ENCODE peak calls at places on chromosomes 7 and 10, in eight cellular contexts. One of them, this sample, is unnamed.

GRCh38 chr10:83541096-83541495 is 598.2 kb upstream of the GHITM start:
- DNase-seq in NCI-H1694 treated with DMSO at 0.1 percent for 48 hours: no peak
- DNase-seq in glutamatergic neuron: no peak
- DNase-seq in lower leg skin: no peak
- DNase-seq in CD4-positive, alpha-beta memory T cell: no peak
- DNase-seq in Right ventricle myocardium superior: no peak
- DNase-seq in CD14-positive monocyte: no peak
- DNase-seq in right lobe of liver: no peak
- DNase-seq in this sample: no peak

GRCh38 chr10:120451968-120452367 is 5.1 kb upstream of the PLPP4 start:
- DNase-seq in NCI-H1694 treated with DMSO at 0.1 percent for 48 hours: no peak
- DNase-seq in glutamatergic neuron: no peak
- DNase-seq in lower leg skin: no peak
- DNase-seq in CD4-positive, alpha-beta memory T cell: no peak
- DNase-seq in Right ventricle myocardium superior: no peak
- DNase-seq in CD14-positive monocyte: no peak
- DNase-seq in right lobe of liver: no peak
- DNase-seq in this sample: no peak

GRCh38 chr7:22725585-22725984 is 1.4 kb upstream of the IL6 start:
- DNase-seq in NCI-H1694 treated with DMSO at 0.1 percent for 48 hours: peak
- DNase-seq in glutamatergic neuron: no peak
- DNase-seq in lower leg skin: no peak
- DNase-seq in CD4-positive, alpha-beta memory T cell: no peak
- DNase-seq in Right ventricle myocardium superior: no peak
- DNase-seq in CD14-positive monocyte: no peak
- DNase-seq in right lobe of liver: no peak
- DNase-seq in this sample: no peak

GRCh38 chr10:114179148-114179547 is at the start of gene TDRD1:
- DNase-seq in NCI-H1694 treated with DMSO at 0.1 percent for 48 hours: no peak
- DNase-seq in glutamatergic neuron: no peak
- DNase-seq in lower leg skin: no peak
- DNase-seq in CD4-positive, alpha-beta memory T cell: no peak
- DNase-seq in Right ventricle myocardium superior: peak
- DNase-seq in CD14-positive monocyte: no peak
- DNase-seq in right lobe of liver: no peak
- DNase-seq in this sample: no peak

GRCh38 chr10:15369642-15370211 is 1.4 kb downstream of the FAM171A1 start:
- DNase-seq in NCI-H1694 treated with DMSO at 0.1 percent for 48 hours: no peak
- DNase-seq in glutamatergic neuron: peak
- DNase-seq in lower leg skin: no peak
- DNase-seq in CD4-positive, alpha-beta memory T cell: no peak
- DNase-seq in Right ventricle myocardium superior: no peak
- DNase-seq in CD14-positive monocyte: no peak
- DNase-seq in right lobe of liver: no peak
- DNase-seq in this sample: no peak

GRCh38 chr7:37270109-37270508 is 178.6 kb downstream of the ELMO1 start:
- DNase-seq in NCI-H1694 treated with DMSO at 0.1 percent for 48 hours: no peak
- DNase-seq in glutamatergic neuron: no peak
- DNase-seq in lower leg skin: no peak
- DNase-seq in CD4-positive, alpha-beta memory T cell: no peak
- DNase-seq in Right ventricle myocardium superior: no peak
- DNase-seq in CD14-positive monocyte: no peak
- DNase-seq in right lobe of liver: no peak
- DNase-seq in this sample: no peak

GRCh38 chr7:98238976-98239375 is 13.1 kb downstream of the TECPR1 start:
- DNase-seq in NCI-H1694 treated with DMSO at 0.1 percent for 48 hours: no peak
- DNase-seq in glutamatergic neuron: no peak
- DNase-seq in lower leg skin: no peak
- DNase-seq in CD4-positive, alpha-beta memory T cell: no peak
- DNase-seq in Right ventricle myocardium superior: peak
- DNase-seq in CD14-positive monocyte: no peak
- DNase-seq in right lobe of liver: no peak
- DNase-seq in this sample: no peak

GRCh38 chr10:35432781-35433338 is 96.6 kb downstream of the CCNY start:
- DNase-seq in NCI-H1694 treated with DMSO at 0.1 percent for 48 hours: no peak
- DNase-seq in glutamatergic neuron: no peak
- DNase-seq in lower leg skin: no peak
- DNase-seq in CD4-positive, alpha-beta memory T cell: no peak
- DNase-seq in Right ventricle myocardium superior: no peak
- DNase-seq in CD14-positive monocyte: no peak
- DNase-seq in right lobe of liver: no peak
- DNase-seq in this sample: no peak

GRCh38 chr10:14904316-14904732 is 25.7 kb downstream of the SUV39H2 start:
- DNase-seq in NCI-H1694 treated with DMSO at 0.1 percent for 48 hours: no peak
- DNase-seq in glutamatergic neuron: no peak
- DNase-seq in lower leg skin: no peak
- DNase-seq in CD4-positive, alpha-beta memory T cell: peak
- DNase-seq in Right ventricle myocardium superior: no peak
- DNase-seq in CD14-positive monocyte: no peak
- DNase-seq in right lobe of liver: no peak
- DNase-seq in this sample: no peak